ENCODE peak calls at places on chromosome 9, in eight cellular contexts. One of them, this sample, is unnamed.

GRCh38 chr9:93676310-93677054 is 100.1 kb downstream of the PHF2 start:
- DNase-seq in naive thymus-derived CD8-positive, alpha-beta T cell: peak
- DNase-seq in AML-193: no peak
- DNase-seq in ovary: peak
- DNase-seq in nucleus accumbens: no peak
- DNase-seq in activated T-cell treated with anti-CD3 and anti-CD28 coated beads, Interleukin-2, amount 50 U/mL, for 1 hour: peak
- DNase-seq in iris pigment epithelial cell: no peak
- DNase-seq in stimulated activated CD8-positive, alpha-beta memory T cell treated with anti-CD3 and anti-CD28 coated beads, Interleukin-12 subunit alpha, Interleukin-12 subunit beta, amount 100 ng/mL, for 1 hour: no peak
- DNase-seq in this sample: no peak

GRCh38 chr9:94610181-94610591 is 16.6 kb upstream of the FBP2 start:
- DNase-seq in naive thymus-derived CD8-positive, alpha-beta T cell: no peak
- DNase-seq in nucleus accumbens: no peak
- DNase-seq in activated T-cell treated with anti-CD3 and anti-CD28 coated beads, Interleukin-2, amount 50 U/mL, for 1 hour: no peak
- DNase-seq in stimulated activated CD8-positive, alpha-beta memory T cell treated with anti-CD3 and anti-CD28 coated beads, Interleukin-12 subunit alpha, Interleukin-12 subunit beta, amount 100 ng/mL, for 1 hour: no peak
- DNase-seq in ovary: no peak
- DNase-seq in AML-193: no peak
- DNase-seq in iris pigment epithelial cell: no peak
- DNase-seq in this sample: no peak

GRCh38 chr9:135047521-135047920 is 39.9 kb upstream of the OLFM1 start:
- DNase-seq in naive thymus-derived CD8-positive, alpha-beta T cell: no peak
- DNase-seq in activated T-cell treated with anti-CD3 and anti-CD28 coated beads, Interleukin-2, amount 50 U/mL, for 1 hour: no peak
- DNase-seq in iris pigment epithelial cell: no peak
- DNase-seq in AML-193: no peak
- DNase-seq in stimulated activated CD8-positive, alpha-beta memory T cell treated with anti-CD3 and anti-CD28 coated beads, Interleukin-12 subunit alpha, Interleukin-12 subunit beta, amount 100 ng/mL, for 1 hour: no peak
- DNase-seq in nucleus accumbens: no peak
- DNase-seq in ovary: no peak
- DNase-seq in this sample: no peak

GRCh38 chr9:134314039-134314949 is 12.0 kb upstream of the RXRA start:
- DNase-seq in AML-193: no peak
- DNase-seq in ovary: no peak
- DNase-seq in iris pigment epithelial cell: no peak
- DNase-seq in stimulated activated CD8-positive, alpha-beta memory T cell treated with anti-CD3 and anti-CD28 coated beads, Interleukin-12 subunit alpha, Interleukin-12 subunit beta, amount 100 ng/mL, for 1 hour: no peak
- DNase-seq in activated T-cell treated with anti-CD3 and anti-CD28 coated beads, Interleukin-2, amount 50 U/mL, for 1 hour: no peak
- DNase-seq in naive thymus-derived CD8-positive, alpha-beta T cell: peak
- DNase-seq in nucleus accumbens: no peak
- DNase-seq in this sample: no peak

GRCh38 chr9:123365881-123366528 is 10.0 kb downstream of the CRB2 start:
- DNase-seq in AML-193: no peak
- DNase-seq in nucleus accumbens: no peak
- DNase-seq in naive thymus-derived CD8-positive, alpha-beta T cell: no peak
- DNase-seq in iris pigment epithelial cell: no peak
- DNase-seq in activated T-cell treated with anti-CD3 and anti-CD28 coated beads, Interleukin-2, amount 50 U/mL, for 1 hour: no peak
- DNase-seq in ovary: no peak
- DNase-seq in stimulated activated CD8-positive, alpha-beta memory T cell treated with anti-CD3 and anti-CD28 coated beads, Interleukin-12 subunit alpha, Interleukin-12 subunit beta, amount 100 ng/mL, for 1 hour: no peak
- DNase-seq in this sample: no peak

GRCh38 chr9:86116425-86116824 is 17.1 kb upstream of the GOLM1 start:
- DNase-seq in AML-193: no peak
- DNase-seq in naive thymus-derived CD8-positive, alpha-beta T cell: no peak
- DNase-seq in activated T-cell treated with anti-CD3 and anti-CD28 coated beads, Interleukin-2, amount 50 U/mL, for 1 hour: no peak
- DNase-seq in ovary: no peak
- DNase-seq in iris pigment epithelial cell: no peak
- DNase-seq in nucleus accumbens: no peak
- DNase-seq in stimulated activated CD8-positive, alpha-beta memory T cell treated with anti-CD3 and anti-CD28 coated beads, Interleukin-12 subunit alpha, Interleukin-12 subunit beta, amount 100 ng/mL, for 1 hour: no peak
- DNase-seq in this sample: no peak

GRCh38 chr9:33435821-33436277 is 11.5 kb downstream of the AQP3 start:
- DNase-seq in nucleus accumbens: no peak
- DNase-seq in ovary: no peak
- DNase-seq in naive thymus-derived CD8-positive, alpha-beta T cell: peak
- DNase-seq in iris pigment epithelial cell: no peak
- DNase-seq in AML-193: no peak
- DNase-seq in stimulated activated CD8-positive, alpha-beta memory T cell treated with anti-CD3 and anti-CD28 coated beads, Interleukin-12 subunit alpha, Interleukin-12 subunit beta, amount 100 ng/mL, for 1 hour: no peak
- DNase-seq in activated T-cell treated with anti-CD3 and anti-CD28 coated beads, Interleukin-2, amount 50 U/mL, for 1 hour: no peak
- DNase-seq in this sample: no peak

GRCh38 chr9:64128572-64128971 is 1156.4 kb downstream of the FOXD4L5 start:
- DNase-seq in activated T-cell treated with anti-CD3 and anti-CD28 coated beads, Interleukin-2, amount 50 U/mL, for 1 hour: no peak
- DNase-seq in ovary: no peak
- DNase-seq in iris pigment epithelial cell: no peak
- DNase-seq in AML-193: no peak
- DNase-seq in naive thymus-derived CD8-positive, alpha-beta T cell: no peak
- DNase-seq in stimulated activated CD8-positive, alpha-beta memory T cell treated with anti-CD3 and anti-CD28 coated beads, Interleukin-12 subunit alpha, Interleukin-12 subunit beta, amount 100 ng/mL, for 1 hour: no peak
- DNase-seq in nucleus accumbens: no peak
- DNase-seq in this sample: no peak

GRCh38 chr9:93911871-93912554 is 43.1 kb downstream of the BARX1 start:
- DNase-seq in iris pigment epithelial cell: no peak
- DNase-seq in stimulated activated CD8-positive, alpha-beta memory T cell treated with anti-CD3 and anti-CD28 coated beads, Interleukin-12 subunit alpha, Interleukin-12 subunit beta, amount 100 ng/mL, for 1 hour: no peak
- DNase-seq in naive thymus-derived CD8-positive, alpha-beta T cell: no peak
- DNase-seq in activated T-cell treated with anti-CD3 and anti-CD28 coated beads, Interleukin-2, amount 50 U/mL, for 1 hour: no peak
- DNase-seq in nucleus accumbens: no peak
- DNase-seq in ovary: no peak
- DNase-seq in AML-193: no peak
- DNase-seq in this sample: no peak

GRCh38 chr9:108163321-108164005 is 673.9 kb upstream of the KLF4 start:
- DNase-seq in ovary: no peak
- DNase-seq in AML-193: no peak
- DNase-seq in nucleus accumbens: peak
- DNase-seq in activated T-cell treated with anti-CD3 and anti-CD28 coated beads, Interleukin-2, amount 50 U/mL, for 1 hour: no peak
- DNase-seq in stimulated activated CD8-positive, alpha-beta memory T cell treated with anti-CD3 and anti-CD28 coated beads, Interleukin-12 subunit alpha, Interleukin-12 subunit beta, amount 100 ng/mL, for 1 hour: no peak
- DNase-seq in iris pigment epithelial cell: peak
- DNase-seq in naive thymus-derived CD8-positive, alpha-beta T cell: no peak
- DNase-seq in this sample: no peak

GRCh38 chr9:128233817-128234406 is 30.7 kb downstream of the DNM1 start:
- DNase-seq in activated T-cell treated with anti-CD3 and anti-CD28 coated beads, Interleukin-2, amount 50 U/mL, for 1 hour: no peak
- DNase-seq in naive thymus-derived CD8-positive, alpha-beta T cell: no peak
- DNase-seq in ovary: no peak
- DNase-seq in iris pigment epithelial cell: no peak
- DNase-seq in nucleus accumbens: no peak
- DNase-seq in AML-193: no peak
- DNase-seq in stimulated activated CD8-positive, alpha-beta memory T cell treated with anti-CD3 and anti-CD28 coated beads, Interleukin-12 subunit alpha, Interleukin-12 subunit beta, amount 100 ng/mL, for 1 hour: no peak
- DNase-seq in this sample: no peak

GRCh38 chr9:22142681-22143080 is 133.6 kb upstream of the CDKN2B start:
- DNase-seq in nucleus accumbens: no peak
- DNase-seq in stimulated activated CD8-positive, alpha-beta memory T cell treated with anti-CD3 and anti-CD28 coated beads, Interleukin-12 subunit alpha, Interleukin-12 subunit beta, amount 100 ng/mL, for 1 hour: no peak
- DNase-seq in ovary: no peak
- DNase-seq in iris pigment epithelial cell: peak
- DNase-seq in activated T-cell treated with anti-CD3 and anti-CD28 coated beads, Interleukin-2, amount 50 U/mL, for 1 hour: no peak
- DNase-seq in naive thymus-derived CD8-positive, alpha-beta T cell: no peak
- DNase-seq in AML-193: no peak
- DNase-seq in this sample: no peak

This sample was measured in substantia nigra.